ENCODE peak calls at places on chromosomes 7 and 10, in five cellular contexts. H is hepatic stellate cell, G is left lobe of liver, M is fibroblast of the aortic adventitia, J is AG09309. P is an unnamed sample.

GRCh38 chr10:68318331-68319059 is 13.4 kb upstream of the HNRNPH3 start:
- DNase-seq in H (no peak), G (no peak), M (no peak), J (no peak), P (no peak)

GRCh38 chr10:13634207-13634606 is 47.4 kb downstream of the PRPF18 start:
- DNase-seq in H (no peak), G (no peak), M (peak; percentile 54), J (peak; percentile 7), P (no peak)

GRCh38 chr10:22722770-22723169 is 8.4 kb upstream of the PIP4K2A start:
- DNase-seq in H (no peak), G (no peak), M (no peak), J (no peak), P (no peak)

GRCh38 chr7:50782376-50783208 is at the start of gene GRB10:
- DNase-seq in H (peak; percentile 49), G (no peak), M (no peak), J (no peak), P (peak; percentile 72)

GRCh38 chr10:96511044-96511945 is 2.4 kb downstream of the TLL2 start:
- DNase-seq in H (peak; percentile 30), G (no peak), M (peak; percentile 10), J (no peak), P (peak; percentile 55)

GRCh38 chr10:29719281-29719675 is 84.5 kb upstream of the SVIL start:
- DNase-seq in H (no peak), G (no peak), M (no peak), J (no peak), P (no peak)

GRCh38 chr10:70300908-70301597 is 17.2 kb upstream of the NPFFR1 start:
- DNase-seq in H (no peak), G (no peak), M (no peak), J (no peak), P (no peak)

GRCh38 chr10:36248314-36248981 is 606.4 kb upstream of the FZD8 start:
- DNase-seq in H (no peak), G (no peak), M (peak; percentile 20), J (peak; percentile 31), P (no peak)

GRCh38 chr10:69382382-69383117 is 34.2 kb downstream of the TACR2 start:
- DNase-seq in H (peak; percentile 90), G (no peak), M (peak; percentile 92), J (peak; percentile 81), P (peak; percentile 91)

GRCh38 chr7:2209146-2209960 is 23.4 kb downstream of the MAD1L1 start:
- DNase-seq in H (peak; percentile 92), G (peak; percentile 58), M (peak; percentile 79), J (peak; percentile 29), P (peak; percentile 90)

GRCh38 chr7:76356823-76357222 is 2.0 kb downstream of the YWHAG start:
- DNase-seq in H (no peak), G (no peak), M (peak; percentile 39), J (no peak), P (no peak)

GRCh38 chr10:86744067-86744725 is 12.2 kb upstream of the BMPR1A start:
- DNase-seq in H (no peak), G (no peak), M (peak; percentile 53), J (no peak), P (no peak)

GRCh38 chr10:21161647-21162046 is 264.5 kb upstream of the NEBL start:
- DNase-seq in H (no peak), G (no peak), M (no peak), J (no peak), P (no peak)

GRCh38 chr10:60426425-60426824 is 36.8 kb upstream of the ANK3 start:
- DNase-seq in H (no peak), G (no peak), M (peak; percentile 96), J (peak; percentile 72), P (no peak)

GRCh38 chr10:95998274-95998673 is 45.1 kb upstream of the CCNJ start:
- DNase-seq in H (no peak), G (no peak), M (no peak), J (no peak), P (no peak)

GRCh38 chr7:142248-142955 is 50.0 kb upstream of the FAM20C start:
- DNase-seq in H (no peak), G (peak; percentile 98), M (peak; percentile 82), J (no peak), P (no peak)